ENCODE peak calls at places on chromosomes 5 and 9, in six cellular contexts. One of them, this sample, is unnamed.

GRCh38 chr5:134092875-134093274 is 21.6 kb upstream of the TCF7 start:
- DNase-seq in H1: no peak
- DNase-seq in SK-N-SH: no peak
- DNase-seq in GM12891: no peak
- DNase-seq in HepG2: no peak
- DNase-seq in GM12878: no peak
- DNase-seq in this sample: no peak

GRCh38 chr9:134759001-134759607 is 117.5 kb downstream of the COL5A1 start:
- DNase-seq in H1: no peak
- DNase-seq in SK-N-SH: no peak
- DNase-seq in GM12891: no peak
- DNase-seq in HepG2: no peak
- DNase-seq in GM12878: no peak
- DNase-seq in this sample: no peak

GRCh38 chr9:136839229-136840139 is 2.8 kb upstream of the AJM1 start:
- DNase-seq in H1: no peak
- DNase-seq in SK-N-SH: no peak
- DNase-seq in GM12891: no peak
- DNase-seq in HepG2: no peak
- DNase-seq in GM12878: no peak
- DNase-seq in this sample: no peak

GRCh38 chr9:116297346-116297745 is 143.8 kb downstream of the PAPPA start:
- DNase-seq in H1: no peak
- DNase-seq in SK-N-SH: no peak
- DNase-seq in GM12891: no peak
- DNase-seq in HepG2: no peak
- DNase-seq in GM12878: no peak
- DNase-seq in this sample: no peak

GRCh38 chr5:17277907-17278306 is 60.5 kb downstream of the BASP1 start:
- DNase-seq in H1: no peak
- DNase-seq in SK-N-SH: no peak
- DNase-seq in GM12891: no peak
- DNase-seq in HepG2: no peak
- DNase-seq in GM12878: no peak
- DNase-seq in this sample: no peak

GRCh38 chr5:34923694-34924461 is 5.5 kb upstream of the DNAJC21 start:
- DNase-seq in H1: no peak
- DNase-seq in SK-N-SH: no peak
- DNase-seq in GM12891: no peak
- DNase-seq in HepG2: no peak
- DNase-seq in GM12878: no peak
- DNase-seq in this sample: no peak

GRCh38 chr9:8627944-8628679 is 828.5 kb upstream of the DMAC1 start:
- DNase-seq in H1: no peak
- DNase-seq in SK-N-SH: no peak
- DNase-seq in GM12891: no peak
- DNase-seq in HepG2: no peak
- DNase-seq in GM12878: no peak
- DNase-seq in this sample: no peak

GRCh38 chr5:15521349-15521937 is 21.5 kb downstream of the FBXL7 start:
- DNase-seq in H1: no peak
- DNase-seq in SK-N-SH: no peak
- DNase-seq in GM12891: no peak
- DNase-seq in HepG2: no peak
- DNase-seq in GM12878: no peak
- DNase-seq in this sample: no peak

GRCh38 chr5:54656261-54656728 is 138.7 kb downstream of the SNX18 start:
- DNase-seq in H1: no peak
- DNase-seq in SK-N-SH: no peak
- DNase-seq in GM12891: no peak
- DNase-seq in HepG2: no peak
- DNase-seq in GM12878: no peak
- DNase-seq in this sample: no peak

GRCh38 chr9:123073441-123073840 is 40.0 kb downstream of the GPR21 start:
- DNase-seq in H1: no peak
- DNase-seq in SK-N-SH: no peak
- DNase-seq in GM12891: no peak
- DNase-seq in HepG2: no peak
- DNase-seq in GM12878: no peak
- DNase-seq in this sample: no peak

GRCh38 chr5:29079771-29080170 is 2041.4 kb upstream of the CDH9 start:
- DNase-seq in H1: peak; percentile 39
- DNase-seq in SK-N-SH: peak; percentile 5
- DNase-seq in GM12891: no peak
- DNase-seq in HepG2: no peak
- DNase-seq in GM12878: no peak
- DNase-seq in this sample: no peak

GRCh38 chr5:121630402-121630801 is 221.3 kb upstream of the FTMT start:
- DNase-seq in H1: no peak
- DNase-seq in SK-N-SH: no peak
- DNase-seq in GM12891: no peak
- DNase-seq in HepG2: peak; percentile 18
- DNase-seq in GM12878: no peak
- DNase-seq in this sample: no peak

GRCh38 chr5:142364251-142365145 is 39.7 kb upstream of the SPRY4 start:
- DNase-seq in H1: no peak
- DNase-seq in SK-N-SH: no peak
- DNase-seq in GM12891: no peak
- DNase-seq in HepG2: no peak
- DNase-seq in GM12878: no peak
- DNase-seq in this sample: peak; percentile 32

GRCh38 chr5:33641722-33642505 is 201.1 kb downstream of the TARS1 start:
- DNase-seq in H1: no peak
- DNase-seq in SK-N-SH: no peak
- DNase-seq in GM12891: no peak
- DNase-seq in HepG2: no peak
- DNase-seq in GM12878: peak; percentile 37
- DNase-seq in this sample: no peak

GRCh38 chr9:12680341-12680740 is 12.8 kb upstream of the TYRP1 start:
- DNase-seq in H1: no peak
- DNase-seq in SK-N-SH: no peak
- DNase-seq in GM12891: no peak
- DNase-seq in HepG2: no peak
- DNase-seq in GM12878: no peak
- DNase-seq in this sample: no peak

GRCh38 chr9:96858018-96858573 is 3.8 kb upstream of the ZNF782 start:
- DNase-seq in H1: no peak
- DNase-seq in SK-N-SH: no peak
- DNase-seq in GM12891: no peak
- DNase-seq in HepG2: peak; percentile 72
- DNase-seq in GM12878: no peak
- DNase-seq in this sample: no peak

GRCh38 chr5:55622460-55622859 is 87.7 kb upstream of the PLPP1 start:
- DNase-seq in H1: no peak
- DNase-seq in SK-N-SH: no peak
- DNase-seq in GM12891: no peak
- DNase-seq in HepG2: no peak
- DNase-seq in GM12878: no peak
- DNase-seq in this sample: no peak

GRCh38 chr9:3773661-3774060 is 247.9 kb upstream of the RFX3 start:
- DNase-seq in H1: no peak
- DNase-seq in SK-N-SH: no peak
- DNase-seq in GM12891: no peak
- DNase-seq in HepG2: no peak
- DNase-seq in GM12878: no peak
- DNase-seq in this sample: no peak

DNA sequence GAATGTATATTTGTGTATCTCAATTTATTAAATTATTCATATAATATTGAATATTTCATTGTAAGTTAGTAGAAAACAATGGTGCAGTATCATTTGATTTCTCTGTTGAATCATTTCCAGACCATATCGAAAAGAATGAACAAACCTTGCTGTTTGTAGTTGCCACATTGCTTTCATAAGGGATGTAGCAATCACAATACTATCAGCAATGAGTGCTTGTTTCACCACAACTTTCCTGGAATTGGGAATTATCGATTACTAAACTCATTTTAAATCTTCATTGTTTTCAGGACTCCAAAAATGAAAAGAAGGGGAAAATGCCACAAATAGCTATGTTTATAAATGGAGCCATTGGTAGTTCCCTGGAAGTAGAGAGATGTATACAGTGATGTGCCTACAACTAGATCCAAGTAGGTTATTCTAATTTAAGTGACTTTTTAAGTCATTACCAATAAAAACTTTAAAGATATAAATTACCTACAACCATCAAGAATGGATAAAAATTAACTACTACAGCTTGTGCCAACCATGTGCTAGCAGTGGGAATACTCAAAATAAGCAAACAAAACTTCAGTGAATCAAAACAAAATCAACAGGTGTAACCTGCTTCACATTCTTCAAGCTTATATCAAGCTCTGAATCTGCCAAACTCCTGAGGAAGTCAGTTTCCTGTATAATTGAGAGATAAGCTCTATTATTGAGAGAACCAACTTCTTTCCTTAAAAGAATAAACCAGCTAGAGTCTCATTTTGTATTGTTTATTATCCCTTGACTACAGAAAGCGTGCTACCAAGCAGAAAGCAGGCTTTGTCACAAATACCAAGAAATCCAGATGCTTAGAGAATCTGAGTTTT is 358.6 kb downstream of the ADGRV1 start:
- DNase-seq in H1: no peak
- DNase-seq in SK-N-SH: no peak
- DNase-seq in GM12891: no peak
- DNase-seq in HepG2: no peak
- DNase-seq in GM12878: no peak
- DNase-seq in this sample: no peak
- TF ChIP-seq POLR2AphosphoS5 in H1: no peak
- TF ChIP-seq POLR2AphosphoS5 in SK-N-SH: no peak
- TF ChIP-seq POLR2AphosphoS5 in GM12891: no peak
- TF ChIP-seq POLR2AphosphoS5 in HepG2: no peak
- TF ChIP-seq POLR2AphosphoS5 in GM12878: no peak
- TF ChIP-seq POLR2AphosphoS5 in this sample: no peak

GRCh38 chr9:16563446-16563845 is 307.0 kb downstream of the BNC2 start:
- DNase-seq in H1: no peak
- DNase-seq in SK-N-SH: no peak
- DNase-seq in GM12891: no peak
- DNase-seq in HepG2: no peak
- DNase-seq in GM12878: no peak
- DNase-seq in this sample: no peak
- TF ChIP-seq TAF1 in H1: no peak
- TF ChIP-seq TAF1 in SK-N-SH: no peak
- TF ChIP-seq TAF1 in GM12891: no peak
- TF ChIP-seq TAF1 in HepG2: no peak
- TF ChIP-seq TAF1 in GM12878: no peak
- TF ChIP-seq TAF1 in this sample: no peak

GRCh38 chr9:121609845-121610637 is 41.4 kb upstream of the DAB2IP start:
- DNase-seq in H1: no peak
- DNase-seq in SK-N-SH: no peak
- DNase-seq in GM12891: no peak
- DNase-seq in HepG2: peak; percentile 93
- DNase-seq in GM12878: no peak
- DNase-seq in this sample: no peak
- TF ChIP-seq POLR2AphosphoS5 in H1: no peak
- TF ChIP-seq POLR2AphosphoS5 in SK-N-SH: no peak
- TF ChIP-seq POLR2AphosphoS5 in GM12891: no peak
- TF ChIP-seq POLR2AphosphoS5 in HepG2: no peak
- TF ChIP-seq POLR2AphosphoS5 in GM12878: no peak
- TF ChIP-seq POLR2AphosphoS5 in this sample: no peak

DNA sequence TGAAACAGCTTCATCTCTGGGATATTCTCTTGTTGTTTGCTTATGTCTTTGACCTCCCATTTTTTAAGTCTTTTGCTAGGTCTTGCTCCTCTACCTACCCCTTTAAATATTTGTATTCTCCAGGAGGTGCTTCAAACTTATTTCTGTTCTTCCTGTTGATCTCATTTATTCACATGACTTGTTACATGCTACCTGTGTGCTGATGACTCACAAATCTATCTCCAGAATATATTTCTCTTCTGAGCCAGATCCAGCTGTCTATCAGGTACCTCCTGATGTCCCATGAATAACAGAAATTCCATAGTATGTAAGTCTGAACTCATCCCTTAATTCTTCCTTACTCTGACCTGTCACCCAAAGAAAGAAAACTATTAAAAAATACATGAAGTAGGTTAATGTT is 11.0 kb downstream of the NIPBL start:
- DNase-seq in H1: no peak
- DNase-seq in SK-N-SH: no peak
- DNase-seq in GM12891: no peak
- DNase-seq in HepG2: no peak
- DNase-seq in GM12878: no peak
- DNase-seq in this sample: no peak
- TF ChIP-seq TAF1 in H1: no peak
- TF ChIP-seq TAF1 in SK-N-SH: no peak
- TF ChIP-seq TAF1 in GM12891: no peak
- TF ChIP-seq TAF1 in HepG2: no peak
- TF ChIP-seq TAF1 in GM12878: no peak
- TF ChIP-seq TAF1 in this sample: no peak

DNA sequence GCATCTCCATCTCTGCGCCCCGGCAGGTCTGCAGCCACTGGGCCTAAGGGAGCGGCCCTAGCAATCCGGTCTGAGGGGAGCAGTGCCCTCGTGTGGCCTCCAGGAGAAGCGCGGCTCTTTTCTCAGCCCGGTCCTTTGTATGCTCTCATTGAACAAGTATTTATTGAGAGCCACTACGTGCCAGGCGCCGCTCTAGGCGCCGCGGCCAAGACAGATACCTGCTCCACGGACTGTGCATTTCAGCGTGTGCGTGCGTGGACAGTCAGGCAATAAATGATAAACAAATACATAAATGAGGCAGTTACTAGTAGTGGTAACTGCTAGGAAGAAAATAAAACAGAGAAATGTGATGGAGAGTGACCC is 2.3 kb upstream of the SLC4A9 start:
- DNase-seq in H1: peak; percentile 75
- DNase-seq in SK-N-SH: peak; percentile 92
- DNase-seq in GM12891: peak; percentile 85
- DNase-seq in HepG2: peak; percentile 77
- DNase-seq in GM12878: no peak
- DNase-seq in this sample: peak; percentile 85
- TF ChIP-seq POLR2AphosphoS5 in H1: no peak
- TF ChIP-seq POLR2AphosphoS5 in SK-N-SH: no peak
- TF ChIP-seq POLR2AphosphoS5 in GM12891: no peak
- TF ChIP-seq POLR2AphosphoS5 in HepG2: no peak
- TF ChIP-seq POLR2AphosphoS5 in GM12878: no peak
- TF ChIP-seq POLR2AphosphoS5 in this sample: no peak

GRCh38 chr5:107765685-107766063 is 94.9 kb upstream of the EFNA5 start:
- DNase-seq in H1: no peak
- DNase-seq in SK-N-SH: no peak
- DNase-seq in GM12891: no peak
- DNase-seq in HepG2: no peak
- DNase-seq in GM12878: no peak
- DNase-seq in this sample: no peak

GRCh38 chr5:107766439-107766838 is 95.7 kb upstream of the EFNA5 start:
- DNase-seq in H1: no peak
- DNase-seq in SK-N-SH: no peak
- DNase-seq in GM12891: no peak
- DNase-seq in HepG2: no peak
- DNase-seq in GM12878: no peak
- DNase-seq in this sample: no peak

GRCh38 chr5:107764282-107764681 is 93.5 kb upstream of the EFNA5 start:
- DNase-seq in H1: no peak
- DNase-seq in SK-N-SH: no peak
- DNase-seq in GM12891: no peak
- DNase-seq in HepG2: no peak
- DNase-seq in GM12878: no peak
- DNase-seq in this sample: no peak

GRCh38 chr5:107769531-107769930 is 98.8 kb upstream of the EFNA5 start:
- DNase-seq in H1: no peak
- DNase-seq in SK-N-SH: no peak
- DNase-seq in GM12891: no peak
- DNase-seq in HepG2: no peak
- DNase-seq in GM12878: no peak
- DNase-seq in this sample: no peak

GRCh38 chr5:107764976-107765684 is 94.4 kb upstream of the EFNA5 start:
- DNase-seq in H1: no peak
- DNase-seq in SK-N-SH: no peak
- DNase-seq in GM12891: no peak
- DNase-seq in HepG2: no peak
- DNase-seq in GM12878: no peak
- DNase-seq in this sample: no peak
- TF ChIP-seq TAF1 in H1: no peak
- TF ChIP-seq TAF1 in SK-N-SH: no peak
- TF ChIP-seq TAF1 in GM12891: no peak
- TF ChIP-seq TAF1 in HepG2: no peak
- TF ChIP-seq TAF1 in GM12878: no peak
- TF ChIP-seq TAF1 in this sample: no peak

This sample was measured in GM12892.